ENCODE peak calls at places on chromosomes 6 and 20, in ten cellular contexts. H is mammary epithelial cell; P is stimulated activated CD4-positive, alpha-beta T cell treated with anti-CD3 and anti-CD28 coated beads, Interleukin-4, amount 100 ng/mL, for 48 hours; Z is RPMI8226; J is left lobe of liver; G is RWPE1; R is CD8-positive, alpha-beta T cell; T is HTR-8/SVneo; K is pancreas; E is fibroblast of pulmonary artery. L is an unnamed sample.

GRCh38 chr6:7085911-7086310 is 21.9 kb upstream of the RREB1 start:
- DNase-seq in H (no peak), P (no peak), Z (peak), J (peak), G (no peak), R (no peak), T (no peak), K (peak), E (peak), L (no peak)

GRCh38 chr6:147448212-147448611 is 60.3 kb upstream of the SAMD5 start:
- DNase-seq in H (peak), P (no peak), Z (no peak), J (no peak), G (no peak), R (no peak), T (no peak), K (no peak), E (no peak), L (no peak)

GRCh38 chr6:124937645-124938044 is 24.6 kb upstream of the RNF217 start:
- DNase-seq in H (no peak), P (no peak), Z (no peak), J (no peak), G (no peak), R (no peak), T (no peak), K (no peak), E (no peak), L (no peak)

GRCh38 chr6:84462697-84463096 is 235.3 kb upstream of the CEP162 start:
- DNase-seq in H (no peak), P (no peak), Z (no peak), J (no peak), G (no peak), R (no peak), T (no peak), K (no peak), E (peak), L (no peak)

GRCh38 chr6:84967389-84967788 is 203.0 kb upstream of the TBX18 start:
- DNase-seq in H (peak), P (no peak), Z (peak), J (no peak), G (peak), R (no peak), T (peak), K (no peak), E (peak), L (peak)

GRCh38 chr6:132401120-132401940 is at the start of gene MOXD1:
- DNase-seq in H (peak), P (no peak), Z (peak), J (no peak), G (peak), R (no peak), T (peak), K (peak), E (peak), L (peak)

GRCh38 chr20:63150391-63150898 is 65.5 kb downstream of the YTHDF1 start:
- DNase-seq in H (no peak), P (no peak), Z (no peak), J (no peak), G (no peak), R (no peak), T (no peak), K (no peak), E (no peak), L (no peak)

GRCh38 chr6:154733610-154734379 is 579 bp downstream of the SCAF8 start:
- DNase-seq in H (peak), P (peak), Z (peak), J (peak), G (peak), R (peak), T (peak), K (peak), E (peak), L (peak)

GRCh38 chr6:131213501-131213990 is 78.3 kb downstream of the AKAP7 start:
- DNase-seq in H (no peak), P (no peak), Z (no peak), J (no peak), G (no peak), R (no peak), T (no peak), K (no peak), E (peak), L (no peak)

GRCh38 chr20:63016514-63017075 is 9.8 kb upstream of the BHLHE23 start:
- DNase-seq in H (no peak), P (no peak), Z (no peak), J (no peak), G (no peak), R (no peak), T (no peak), K (peak), E (no peak), L (no peak)

GRCh38 chr6:108921547-108922331 is 73.5 kb downstream of the ARMC2 start:
- DNase-seq in H (peak), P (no peak), Z (no peak), J (no peak), G (no peak), R (no peak), T (no peak), K (no peak), E (peak), L (no peak)

GRCh38 chr6:53979468-53980067 is 131.7 kb upstream of the MLIP start:
- DNase-seq in H (no peak), P (no peak), Z (peak), J (no peak), G (peak), R (no peak), T (peak), K (no peak), E (peak), L (peak)

GRCh38 chr20:63863798-63864544 is 1.1 kb upstream of the TPD52L2 start:
- DNase-seq in H (peak), P (peak), Z (peak), J (peak), G (peak), R (peak), T (peak), K (peak), E (peak), L (peak)

GRCh38 chr6:36735110-36735971 is 37.7 kb downstream of the RAB44 start:
- DNase-seq in H (no peak), P (peak), Z (no peak), J (peak), G (no peak), R (no peak), T (peak), K (no peak), E (peak), L (no peak)

GRCh38 chr20:7770578-7770977 is 169.7 kb downstream of the HAO1 start:
- DNase-seq in H (peak), P (no peak), Z (peak), J (no peak), G (no peak), R (no peak), T (no peak), K (no peak), E (peak), L (no peak)

GRCh38 chr6:33014841-33015634 is 5.6 kb upstream of the HLA-DOA start:
- DNase-seq in H (peak), P (no peak), Z (peak), J (no peak), G (peak), R (no peak), T (peak), K (no peak), E (peak), L (peak)

GRCh38 chr6:75377386-75377785 is 92.8 kb upstream of the TMEM30A start:
- DNase-seq in H (no peak), P (no peak), Z (no peak), J (no peak), G (no peak), R (no peak), T (no peak), K (no peak), E (no peak), L (no peak)

GRCh38 chr6:157988700-157989063 is 7.0 kb downstream of the SYNJ2 start:
- DNase-seq in H (no peak), P (no peak), Z (no peak), J (no peak), G (no peak), R (no peak), T (no peak), K (no peak), E (no peak), L (no peak)

GRCh38 chr20:1894471-1894950 is 696 bp upstream of the SIRPA start:
- DNase-seq in H (peak), P (no peak), Z (peak), J (peak), G (peak), R (no peak), T (peak), K (peak), E (no peak), L (peak)